ENCODE peak calls at places on chromosomes 2 and 18, in eight cellular contexts. U is mesendoderm; T is stimulated activated CD4-positive, alpha-beta T cell treated with anti-CD3 and anti-CD28 coated beads, Interleukin-2, amount 100 ng/mL, for 48 hours; K is neural progenitor cell; E is uterus; W is stimulated activated CD8-positive, alpha-beta memory T cell treated with anti-CD3 and anti-CD28 coated beads, Interleukin-2, amount 100 ng/mL, for 1 hour; H is GM04503; X is WTC11. C is an unnamed sample.

GRCh38 chr18:389658-390357 is 110.7 kb downstream of the COLEC12 start:
- DNase-seq in E (no peak), U (peak; percentile 39), H (no peak), K (no peak), W (no peak), X (peak; percentile 20), T (no peak), C (no peak)

GRCh38 chr2:66862871-66863650 is 428.1 kb downstream of the MEIS1 start:
- DNase-seq in U (no peak), H (no peak), E (peak; percentile 37), T (no peak), W (no peak), X (no peak), K (no peak), C (no peak)

GRCh38 chr2:26581991-26582842 is 58.9 kb downstream of the CIB4 start:
- DNase-seq in T (no peak), E (no peak), W (no peak), K (no peak), U (no peak), H (no peak), X (peak; percentile 8), C (no peak)

GRCh38 chr2:6905668-6906067 is 11.5 kb upstream of the RNF144A start:
- DNase-seq in U (no peak), T (no peak), H (no peak), K (no peak), X (no peak), E (no peak), W (no peak), C (no peak)

GRCh38 chr2:86788881-86789686 is 1.6 kb downstream of the CD8A start:
- DNase-seq in K (peak; percentile 70), E (no peak), W (no peak), U (peak; percentile 64), T (no peak), H (no peak), X (peak; percentile 71), C (no peak)

GRCh38 chr2:5691659-5692529 is at the start of gene SOX11:
- DNase-seq in H (no peak), T (no peak), E (no peak), K (peak; percentile 97), U (peak; percentile 97), W (no peak), X (peak; percentile 82), C (no peak)

GRCh38 chr18:7950380-7951143 is 383.4 kb downstream of the PTPRM start:
- DNase-seq in W (no peak), E (no peak), X (no peak), H (no peak), K (no peak), T (no peak), U (peak; percentile 19), C (no peak)

GRCh38 chr2:54572262-54572635 is 116.1 kb downstream of the SPTBN1 start:
- DNase-seq in T (no peak), K (no peak), U (no peak), H (peak; percentile 65), X (no peak), W (no peak), E (no peak), C (no peak)

GRCh38 chr2:237733677-237734300 is 64.8 kb upstream of the RBM44 start:
- DNase-seq in T (no peak), K (no peak), W (no peak), H (no peak), E (no peak), X (peak; percentile 25), U (peak; percentile 85), C (no peak)

GRCh38 chr18:5464241-5464640 is 79.6 kb downstream of the EPB41L3 start:
- DNase-seq in E (no peak), H (no peak), X (no peak), U (no peak), W (no peak), T (no peak), K (no peak), C (no peak)

GRCh38 chr18:21741511-21742322 is 1.1 kb downstream of the MIB1 start:
- DNase-seq in H (no peak), E (peak; percentile 33), X (peak; percentile 35), T (peak; percentile 24), U (peak; percentile 54), K (no peak), W (no peak), C (no peak)

GRCh38 chr2:58640042-58640441 is 398.9 kb upstream of the FANCL start:
- DNase-seq in T (no peak), E (no peak), X (no peak), K (no peak), U (peak; percentile 43), W (no peak), H (no peak), C (no peak)

GRCh38 chr18:9708057-9708881 is at the start of gene RAB31:
- DNase-seq in T (no peak), X (peak; percentile 56), K (peak; percentile 74), W (no peak), E (peak; percentile 89), U (peak; percentile 79), H (no peak), C (no peak)

GRCh38 chr2:240888890-240889573 is 6.9 kb downstream of the MAB21L4 start:
- DNase-seq in K (no peak), T (no peak), H (no peak), X (no peak), E (no peak), U (no peak), W (no peak), C (no peak)

GRCh38 chr18:35524236-35524635 is 26.5 kb upstream of the INO80C start:
- DNase-seq in X (no peak), W (no peak), U (no peak), T (no peak), K (no peak), E (no peak), H (no peak), C (no peak)

GRCh38 chr2:47373747-47374146 is 29.2 kb upstream of the MSH2 start:
- DNase-seq in W (no peak), H (no peak), E (no peak), T (no peak), K (peak; percentile 41), X (peak; percentile 49), U (peak; percentile 71), C (no peak)

GRCh38 chr2:219406861-219407230 is 11.3 kb upstream of the DES start:
- DNase-seq in E (peak; percentile 82), H (peak; percentile 94), T (no peak), X (no peak), U (peak; percentile 74), K (no peak), W (no peak), C (no peak)

GRCh38 chr2:26640331-26640745 is 828 bp downstream of the CIB4 start:
- DNase-seq in T (no peak), K (no peak), U (no peak), H (peak; percentile 39), W (no peak), X (peak; percentile 29), E (no peak), C (no peak)

GRCh38 chr2:25982968-25983280 is 627 bp upstream of the KIF3C start:
- DNase-seq in E (no peak), W (no peak), H (no peak), X (no peak), U (no peak), K (no peak), T (no peak), C (no peak)

GRCh38 chr2:235264121-235264493 is 229.7 kb upstream of the AGAP1 start:
- DNase-seq in X (no peak), T (no peak), K (no peak), U (no peak), H (no peak), E (no peak), W (no peak), C (no peak)

GRCh38 chr2:8656160-8656641 is 25.7 kb upstream of the ID2 start:
- DNase-seq in X (no peak), E (no peak), H (no peak), W (no peak), T (no peak), U (no peak), K (no peak), C (no peak)

GRCh38 chr18:49548266-49548665 is 13.6 kb upstream of the LIPG start:
- DNase-seq in E (no peak), X (no peak), K (no peak), U (no peak), W (no peak), H (no peak), T (no peak), C (no peak)

GRCh38 chr2:102449370-102449974 is 23.6 kb upstream of the SLC9A4 start:
- DNase-seq in T (peak; percentile 65), U (peak; percentile 39), K (peak; percentile 37), W (peak; percentile 43), H (no peak), X (peak; percentile 51), E (peak; percentile 27), C (no peak)

GRCh38 chr2:113105047-113105446 is 22.4 kb upstream of the IL1RN start:
- DNase-seq in H (no peak), E (no peak), X (no peak), K (no peak), T (peak; percentile 43), W (no peak), U (no peak), C (no peak)

GRCh38 chr2:2898744-2899143 is 478.9 kb downstream of the EIPR1 start:
- DNase-seq in X (no peak), K (peak; percentile 18), U (no peak), W (no peak), T (no peak), H (no peak), E (no peak), C (no peak)

GRCh38 chr2:2108756-2109155 is 222.3 kb downstream of the MYT1L start:
- DNase-seq in K (no peak), E (no peak), X (no peak), H (no peak), T (no peak), U (no peak), W (no peak), C (no peak)

GRCh38 chr2:221360742-221361141 is 211.4 kb downstream of the EPHA4 start:
- DNase-seq in U (no peak), E (no peak), X (no peak), K (no peak), H (no peak), W (no peak), T (no peak), C (no peak)

GRCh38 chr2:212208467-212208866 is 330.1 kb downstream of the ERBB4 start:
- DNase-seq in K (no peak), W (no peak), H (no peak), X (no peak), T (no peak), E (no peak), U (no peak), C (no peak)

GRCh38 chr2:70643715-70644114 is 90.1 kb upstream of the TGFA start:
- DNase-seq in U (peak; percentile 63), E (no peak), H (no peak), W (no peak), X (peak; percentile 72), T (no peak), K (peak; percentile 62), C (no peak)

GRCh38 chr2:45028276-45028675 is 19.0 kb upstream of the SIX2 start:
- DNase-seq in X (no peak), U (no peak), H (no peak), T (no peak), K (no peak), W (no peak), E (no peak), C (no peak)

GRCh38 chr2:173002751-173003541 is 72.7 kb upstream of the MAP3K20 start:
- DNase-seq in T (no peak), K (no peak), E (no peak), X (no peak), W (no peak), H (no peak), U (no peak), C (no peak)

GRCh38 chr2:238161291-238162051 is 2.7 kb downstream of the ERFE start:
- DNase-seq in U (no peak), E (no peak), H (no peak), K (no peak), W (no peak), T (no peak), X (no peak), C (no peak)

GRCh38 chr2:75844651-75845050 is 133.9 kb upstream of the GCFC2 start:
- DNase-seq in W (no peak), U (no peak), E (no peak), H (no peak), K (no peak), X (no peak), T (no peak), C (no peak)

GRCh38 chr2:53543083-53543482 is 224.5 kb upstream of the CHAC2 start:
- DNase-seq in E (no peak), T (no peak), U (no peak), X (no peak), K (no peak), W (no peak), H (no peak), C (no peak)